ENCODE peak calls at places on chromosomes 5 and 9, in four cellular contexts. F is GM12878, I is HepG2, D is H1. J is an unnamed sample.

GRCh38 chr9:100474082-100474949 is 1.4 kb downstream of the TMEFF1 start:
- DNase-seq in I (no peak), D (peak; percentile 63), F (no peak), J (no peak)

GRCh38 chr5:5005351-5005750 is 134.8 kb upstream of the ADAMTS16 start:
- DNase-seq in I (no peak), F (no peak), D (no peak), J (no peak)

GRCh38 chr5:67094476-67095300 is 101.9 kb downstream of the CD180 start:
- DNase-seq in F (no peak), I (peak; percentile 35), D (no peak), J (no peak)

GRCh38 chr9:99851028-99851822 is 29.5 kb downstream of the NR4A3 start:
- DNase-seq in I (no peak), F (peak; percentile 59), D (no peak), J (no peak)

GRCh38 chr5:57450991-57451876 is 31.4 kb downstream of the ACTBL2 start:
- DNase-seq in F (no peak), I (no peak), D (no peak), J (no peak)

GRCh38 chr5:116532762-116533525 is 41.7 kb downstream of the SEMA6A start:
- DNase-seq in D (no peak), I (peak; percentile 97), F (no peak), J (no peak)

GRCh38 chr9:18359335-18359734 is 114.6 kb upstream of the ADAMTSL1 start:
- DNase-seq in D (no peak), I (no peak), F (no peak), J (no peak)

GRCh38 chr5:31854181-31854624 is 215.3 kb downstream of the PDZD2 start:
- DNase-seq in I (no peak), D (peak; percentile 68), F (no peak), J (no peak)

GRCh38 chr5:10474521-10475075 is 32.9 kb downstream of the ROPN1L start:
- DNase-seq in D (no peak), F (no peak), I (no peak), J (no peak)

GRCh38 chr5:72525816-72526215 is 18.6 kb upstream of the ZNF366 start:
- DNase-seq in D (no peak), I (no peak), F (no peak), J (no peak)

GRCh38 chr5:126777257-126777973 is 479 bp downstream of the LMNB1 start:
- DNase-seq in I (peak; percentile 9), F (no peak), D (no peak), J (peak; percentile 71)

GRCh38 chr9:107284636-107285035 is 1.6 kb downstream of the RAD23B start:
- DNase-seq in F (no peak), I (peak; percentile 75), D (no peak), J (no peak)

GRCh38 chr9:2299156-2299842 is 284.2 kb downstream of the SMARCA2 start:
- DNase-seq in D (peak; percentile 17), I (no peak), F (no peak), J (no peak)

GRCh38 chr9:108254236-108254635 is 601.5 kb downstream of the ACTL7B start:
- DNase-seq in D (no peak), F (no peak), I (no peak), J (no peak)

GRCh38 chr5:139664727-139665351 is 16.7 kb downstream of the CXXC5 start:
- DNase-seq in D (no peak), F (no peak), I (no peak), J (no peak)

GRCh38 chr9:80197661-80198060 is 625.9 kb downstream of the TLE4 start:
- DNase-seq in D (no peak), I (no peak), F (no peak), J (no peak)

GRCh38 chr5:174295736-174296481 is 250.4 kb downstream of the NSG2 start:
- DNase-seq in D (peak; percentile 14), F (no peak), I (no peak), J (no peak)

GRCh38 chr9:95004452-95005275 is 278.2 kb downstream of the AOPEP start:
- DNase-seq in I (peak; percentile 48), F (no peak), D (peak; percentile 74), J (peak; percentile 63)

GRCh38 chr9:105066265-105066865 is 138.4 kb upstream of the ABCA1 start:
- DNase-seq in D (no peak), F (no peak), I (no peak), J (no peak)

GRCh38 chr5:2205185-2205585 is 322.5 kb upstream of the IRX4 start:
- DNase-seq in I (no peak), F (no peak), D (no peak), J (no peak)

GRCh38 chr5:60586307-60586901 is 113.6 kb downstream of the DEPDC1B start:
- DNase-seq in I (peak; percentile 54), F (no peak), D (no peak), J (no peak)

GRCh38 chr9:83066771-83067170 is 3.8 kb upstream of the RASEF start:
- DNase-seq in I (no peak), D (no peak), F (no peak), J (no peak)

GRCh38 chr5:120507826-120508463 is 43.8 kb downstream of the PRR16 start:
- DNase-seq in I (no peak), D (no peak), F (no peak), J (no peak)

GRCh38 chr9:109705515-109705914 is 74.5 kb upstream of the PALM2AKAP2 start:
- DNase-seq in F (no peak), I (peak; percentile 2), D (no peak), J (no peak)

GRCh38 chr9:14323083-14323968 is 9.4 kb upstream of the NFIB start:
- DNase-seq in F (no peak), D (no peak), I (no peak), J (no peak)

GRCh38 chr5:11719888-11720481 is 184.3 kb downstream of the CTNND2 start:
- DNase-seq in F (no peak), I (peak; percentile 48), D (peak; percentile 73), J (no peak)

GRCh38 chr9:7273575-7273974 is 515.8 kb downstream of the KDM4C start:
- DNase-seq in F (no peak), I (no peak), D (no peak), J (peak; percentile 5)

GRCh38 chr5:10984021-10984420 is 223.0 kb upstream of the DAP start:
- DNase-seq in I (no peak), D (no peak), F (no peak), J (no peak)

GRCh38 chr9:19998153-19998552 is 209.3 kb upstream of the SLC24A2 start:
- DNase-seq in F (peak; percentile 19), I (no peak), D (no peak), J (no peak)

GRCh38 chr9:6006968-6007769 is 8.3 kb downstream of the RANBP6 start:
- DNase-seq in D (peak; percentile 92), I (peak; percentile 83), F (peak; percentile 48), J (peak; percentile 70)

GRCh38 chr9:78982849-78983248 is 588.9 kb upstream of the TLE4 start:
- DNase-seq in I (no peak), F (no peak), D (no peak), J (no peak)

GRCh38 chr5:24816206-24816605 is 171.4 kb upstream of the CDH10 start:
- DNase-seq in I (no peak), F (no peak), D (no peak), J (no peak)

GRCh38 chr5:78537821-78538220 is 110.8 kb downstream of the LHFPL2 start:
- DNase-seq in F (no peak), I (peak; percentile 22), D (no peak), J (peak; percentile 31)

GRCh38 chr9:9563817-9564216 is 1049.0 kb downstream of the PTPRD start:
- DNase-seq in F (no peak), I (no peak), D (no peak), J (no peak)

GRCh38 chr5:173210877-173211276 is 24.1 kb downstream of the NKX2-5 start:
- DNase-seq in F (no peak), D (no peak), I (no peak), J (no peak)

GRCh38 chr5:130678637-130679036 is 486.4 kb downstream of the HINT1 start:
- DNase-seq in F (no peak), D (no peak), I (no peak), J (no peak)

GRCh38 chr9:28584542-28584941 is 1011.3 kb upstream of the C9orf72 start:
- DNase-seq in I (no peak), F (no peak), D (no peak), J (no peak)

GRCh38 chr9:112380771-112381181 is 868 bp downstream of the HSDL2 start:
- DNase-seq in F (peak; percentile 34), I (peak; percentile 42), D (no peak), J (peak; percentile 16)

GRCh38 chr5:95969646-95970358 is 8.2 kb upstream of the ELL2 start:
- DNase-seq in F (no peak), D (no peak), I (peak; percentile 95), J (no peak)

GRCh38 chr5:95970359-95970704 is 8.7 kb upstream of the ELL2 start:
- DNase-seq in I (no peak), F (no peak), D (no peak), J (no peak)

GRCh38 chr5:95966005-95966404 is 4.4 kb upstream of the ELL2 start:
- DNase-seq in D (no peak), I (peak; percentile 77), F (no peak), J (no peak)

GRCh38 chr5:95967236-95967635 is 5.6 kb upstream of the ELL2 start:
- DNase-seq in I (no peak), F (no peak), D (no peak), J (no peak)

DNA sequence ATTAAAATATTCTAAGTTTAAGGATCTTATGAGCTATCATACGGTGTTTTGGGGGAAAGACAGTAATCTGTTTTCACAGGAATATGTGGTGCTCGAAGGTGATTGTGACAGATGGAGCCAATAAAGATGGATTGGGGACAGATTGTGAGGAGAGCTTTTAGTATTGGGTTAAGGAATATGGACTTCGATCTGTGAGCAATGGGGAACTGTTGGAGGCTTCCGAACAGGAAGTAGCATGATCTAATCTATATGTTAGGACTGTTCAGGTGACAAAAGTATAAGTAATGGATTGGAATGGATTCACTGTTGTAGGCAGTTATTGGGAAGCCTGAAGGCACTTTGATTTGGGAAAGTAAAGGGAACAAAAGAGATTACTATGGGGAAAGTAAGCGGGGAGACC is 7.4 kb upstream of the ELL2 start:
- DNase-seq in I (no peak), F (no peak), D (no peak), J (no peak)
- TF ChIP-seq ATF2 in I (no peak), F (no peak), D (no peak), J (no peak)

GRCh38 chr9:36008774-36009300 is 27.9 kb upstream of the RECK start:
- DNase-seq in D (peak; percentile 77), I (peak; percentile 74), F (no peak), J (peak; percentile 83)
- TF ChIP-seq KDM1A in D (no peak), I (no peak), F (no peak), J (no peak)

DNA sequence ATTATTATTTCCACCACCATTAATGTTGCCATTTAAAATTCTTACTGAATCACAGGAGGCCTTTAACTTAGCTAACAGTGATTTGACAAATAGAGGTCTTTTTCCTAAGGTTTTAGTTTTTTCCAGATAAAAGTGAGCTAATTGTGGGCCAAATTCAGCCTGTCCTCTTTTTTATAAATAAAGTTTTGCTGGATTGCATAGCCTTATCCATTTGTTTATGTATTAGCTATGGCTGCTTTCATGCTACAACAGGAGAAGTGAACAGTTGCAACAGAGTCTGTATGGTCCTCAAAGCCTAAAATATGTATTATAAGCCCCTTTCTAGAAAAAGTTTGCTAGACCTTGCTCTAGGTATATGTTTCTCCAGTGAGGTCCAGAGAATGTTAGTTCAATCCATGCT is 172.4 kb downstream of the GDNF start:
- DNase-seq in D (no peak), I (no peak), F (no peak), J (no peak)
- TF ChIP-seq ATF2 in D (no peak), I (no peak), F (no peak), J (no peak)

DNA sequence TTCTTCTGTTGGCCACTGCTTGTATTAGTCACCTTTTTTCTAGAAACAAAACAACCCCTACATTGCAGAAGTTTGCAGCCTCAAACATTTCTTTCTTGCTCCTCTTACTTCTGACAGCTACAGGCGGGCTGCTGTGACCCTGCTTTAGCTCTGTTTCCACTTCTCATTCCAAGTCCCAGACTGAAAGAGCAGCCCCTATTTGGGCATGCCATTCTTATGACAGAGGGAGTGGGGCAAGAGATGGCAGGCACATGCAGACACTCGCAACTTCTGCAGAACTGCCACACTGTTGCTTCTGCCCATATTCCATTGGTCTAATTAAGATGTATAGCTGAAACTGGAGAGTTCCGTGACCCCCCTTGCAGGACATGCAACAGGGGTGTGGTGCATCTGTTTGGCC is 19.6 kb upstream of the RPS23 start:
- DNase-seq in I (no peak), F (no peak), D (no peak), J (no peak)
- TF ChIP-seq KDM1A in I (no peak), F (no peak), D (no peak), J (no peak)

J was measured in K562.